ENCODE peak calls at places on chromosomes 11 and 22, in five cellular contexts. Y is kidney, I is left lung, R is lower lobe of right lung, V is tibial nerve. F is an unnamed sample.

GRCh38 chr11:72553748-72554147 is 119.4 kb upstream of the CLPB start:
- DNase-seq in R (no peak), Y (no peak), V (no peak), I (no peak), F (no peak)

GRCh38 chr11:15743244-15743629 is 613.1 kb downstream of the SOX6 start:
- DNase-seq in Y (no peak), R (no peak), V (no peak), I (no peak), F (no peak)

GRCh38 chr11:22466809-22467208 is 128.6 kb downstream of the SLC17A6 start:
- DNase-seq in R (no peak), Y (no peak), V (no peak), I (no peak), F (no peak)

GRCh38 chr22:29004647-29005371 is 56.8 kb downstream of the C22orf31 start:
- DNase-seq in V (no peak), I (peak; percentile 81), R (peak; percentile 66), Y (peak; percentile 87), F (no peak)

GRCh38 chr11:33262016-33262638 is 4.9 kb downstream of the HIPK3 start:
- DNase-seq in R (no peak), I (no peak), V (no peak), Y (no peak), F (no peak)

GRCh38 chr11:33063326-33063775 is 24.0 kb downstream of the TCP11L1 start:
- DNase-seq in R (no peak), Y (no peak), I (no peak), V (no peak), F (no peak)

GRCh38 chr11:9231848-9232177 is 33.3 kb downstream of the DENND5A start:
- DNase-seq in I (no peak), V (no peak), R (no peak), Y (no peak), F (no peak)

GRCh38 chr11:41431784-41432183 is 27.7 kb downstream of the LRRC4C start:
- DNase-seq in Y (no peak), R (no peak), I (no peak), V (no peak), F (no peak)

GRCh38 chr11:65615950-65616574 is 486 bp downstream of the PCNX3 start:
- DNase-seq in I (no peak), V (no peak), R (no peak), Y (no peak), F (peak; percentile 84)

GRCh38 chr22:37231406-37232139 is 12.5 kb downstream of the RAC2 start:
- DNase-seq in R (peak; percentile 31), V (no peak), I (peak; percentile 67), Y (no peak), F (no peak)

GRCh38 chr11:104165014-104165413 is 1.1 kb upstream of the PDGFD start:
- DNase-seq in V (no peak), R (no peak), Y (no peak), I (no peak), F (no peak)

GRCh38 chr22:42369250-42370041 is 62.8 kb downstream of the NFAM1 start:
- DNase-seq in R (peak; percentile 92), Y (peak; percentile 98), I (peak; percentile 96), V (peak; percentile 75), F (peak; percentile 95)

GRCh38 chr11:35035894-35036408 is 103.0 kb upstream of the CD44 start:
- DNase-seq in V (no peak), I (no peak), Y (no peak), R (no peak), F (no peak)

GRCh38 chr22:44889233-44889878 is 120.4 kb downstream of the PHF21B start:
- DNase-seq in R (no peak), I (no peak), V (no peak), Y (peak; percentile 45), F (no peak)

GRCh38 chr11:2655320-2655719 is 44.5 kb downstream of the KCNQ1OT1 start:
- DNase-seq in I (no peak), Y (no peak), V (no peak), R (no peak), F (no peak)
- H3K9me3 ChIP-seq in I (no peaks in the 10 kb centered on the region), Y (peaks cover 62% of the 10 kb centered on the region), V (peaks cover 3% of the 10 kb centered on the region), R (peaks cover 27% of the 10 kb centered on the region), F (peaks cover 77% of the 10 kb centered on the region)

GRCh38 chr11:96242191-96242845 is 100.7 kb downstream of the MAML2 start:
- DNase-seq in Y (no peak), V (no peak), R (no peak), I (no peak), F (no peak)

GRCh38 chr11:96238563-96239166 is 104.3 kb downstream of the MAML2 start:
- DNase-seq in V (no peak), I (no peak), R (no peak), Y (no peak), F (no peak)

GRCh38 chr11:96242971-96243647 is 99.9 kb downstream of the MAML2 start:
- DNase-seq in R (peak; percentile 96), Y (peak; percentile 98), I (peak; percentile 94), V (peak; percentile 89), F (peak; percentile 96)

GRCh38 chr11:96237759-96238158 is 105.2 kb downstream of the MAML2 start:
- DNase-seq in R (no peak), I (no peak), Y (no peak), V (no peak), F (no peak)

GRCh38 chr11:96241351-96241841 is 101.6 kb downstream of the MAML2 start:
- DNase-seq in V (no peak), R (no peak), I (no peak), Y (no peak), F (no peak)
- TF ChIP-seq CTCF in V (no peak), R (no peak), I (no peak), Y (no peak), F (no peak)

GRCh38 chr22:49179886-49180682 is 647.6 kb downstream of the BRD1 start:
- DNase-seq in I (no peak), V (no peak), Y (peak; percentile 46), R (peak; percentile 35), F (no peak)

GRCh38 chr22:49180683-49181024 is 647.0 kb downstream of the BRD1 start:
- DNase-seq in R (no peak), V (no peak), I (no peak), Y (no peak), F (no peak)

GRCh38 chr22:49181942-49182341 is 645.7 kb downstream of the BRD1 start:
- DNase-seq in R (peak; percentile 24), V (no peak), I (no peak), Y (peak; percentile 41), F (no peak)

GRCh38 chr22:49182416-49182815 is 645.3 kb downstream of the BRD1 start:
- DNase-seq in Y (peak; percentile 61), R (peak; percentile 43), V (no peak), I (no peak), F (no peak)

GRCh38 chr22:49181431-49181830 is 646.2 kb downstream of the BRD1 start:
- DNase-seq in R (peak; percentile 36), I (no peak), V (no peak), Y (no peak), F (no peak)
- H3K9me3 ChIP-seq in R (no peaks in the 10 kb centered on the region), I (no peaks in the 10 kb centered on the region), V (no peaks in the 10 kb centered on the region), Y (no peaks in the 10 kb centered on the region), F (no peaks in the 10 kb centered on the region)

GRCh38 chr22:35350539-35351503 is 30.1 kb upstream of the HMOX1 start:
- DNase-seq in V (peak; percentile 74), Y (peak; percentile 97), I (peak; percentile 96), R (peak; percentile 93), F (peak; percentile 91)

GRCh38 chr22:35354068-35354467 is 26.8 kb upstream of the HMOX1 start:
- DNase-seq in R (no peak), V (no peak), I (no peak), Y (peak; percentile 57), F (no peak)

GRCh38 chr22:35353318-35353717 is 27.6 kb upstream of the HMOX1 start:
- DNase-seq in Y (peak; percentile 71), V (no peak), R (peak; percentile 81), I (no peak), F (no peak)

GRCh38 chr22:35349704-35350538 is 31.0 kb upstream of the HMOX1 start:
- DNase-seq in V (no peak), R (no peak), I (peak; percentile 74), Y (peak; percentile 78), F (no peak)

DNA sequence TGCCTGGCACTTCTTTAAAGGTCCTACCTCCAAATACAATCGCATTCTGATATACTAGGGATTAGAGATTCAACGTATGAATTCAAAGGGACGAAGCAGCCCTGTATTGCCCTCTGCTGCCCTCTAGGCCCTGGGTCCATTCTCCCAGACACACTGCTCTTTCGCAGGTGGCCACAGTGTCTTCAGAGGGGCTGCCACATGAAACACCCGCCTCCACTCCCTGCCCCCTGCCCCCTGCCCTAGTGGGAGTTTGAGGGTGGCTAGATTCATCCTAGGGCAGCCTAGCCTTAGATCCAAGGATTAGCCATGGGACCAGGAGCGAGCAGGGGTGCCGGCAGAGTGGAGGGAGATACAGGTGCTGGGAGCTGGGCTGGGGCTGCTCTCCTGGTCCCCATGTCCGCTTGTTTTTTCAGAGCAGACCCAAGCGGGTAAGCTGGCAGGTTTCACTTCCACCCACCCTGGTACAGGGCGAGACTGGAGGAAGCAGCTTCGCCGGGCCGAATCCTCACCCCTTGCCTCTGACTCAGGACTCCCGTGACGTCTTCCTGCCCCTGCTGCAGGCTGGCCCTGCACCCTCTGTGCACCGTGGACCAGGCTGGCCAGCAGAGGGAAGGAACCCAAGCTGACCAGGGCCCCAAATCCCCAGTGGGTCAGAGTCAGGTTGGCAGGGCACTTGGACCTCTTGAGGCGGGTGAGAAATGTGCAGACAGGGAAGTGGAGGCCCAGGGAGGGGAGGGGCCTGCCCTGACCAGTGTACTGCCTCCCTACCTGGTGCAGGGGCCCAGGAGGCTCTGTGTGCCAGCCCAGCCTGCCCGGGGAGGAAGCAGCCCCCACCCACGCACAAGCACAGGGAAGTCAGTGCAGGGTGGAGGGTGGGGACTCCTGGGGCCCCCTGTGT is 28.4 kb upstream of the HMOX1 start:
- DNase-seq in I (peak; percentile 94), R (peak; percentile 92), V (peak; percentile 35), Y (peak; percentile 92), F (peak; percentile 90)
- TF ChIP-seq CTCF in I (peak; percentile 9), R (peak; percentile 16), V (peak; percentile 11), Y (peak; percentile 14), F (no peak)

F was measured in tibial artery.